ENCODE peak calls at places on chromosomes 7 and 10, in six cellular contexts. One of them, this sample, is unnamed.

GRCh38 chr7:15922002-15922401 is 235.5 kb upstream of the MEOX2 start:
- DNase-seq in pancreas: no peak
- DNase-seq in cardiac fibroblast: no peak
- DNase-seq in PC-9: no peak
- DNase-seq in activated B cell treated with CpG ODN at 0.5 μM for 24 hours: no peak
- DNase-seq in AG09309: no peak
- DNase-seq in this sample: no peak

GRCh38 chr7:116561697-116562483 is 37.1 kb downstream of the CAV1 start:
- DNase-seq in pancreas: no peak
- DNase-seq in cardiac fibroblast: no peak
- DNase-seq in PC-9: no peak
- DNase-seq in activated B cell treated with CpG ODN at 0.5 μM for 24 hours: no peak
- DNase-seq in AG09309: no peak
- DNase-seq in this sample: no peak

GRCh38 chr7:142894886-142895593 is 9.5 kb upstream of the TRPV6 start:
- DNase-seq in pancreas: no peak
- DNase-seq in cardiac fibroblast: no peak
- DNase-seq in PC-9: no peak
- DNase-seq in activated B cell treated with CpG ODN at 0.5 μM for 24 hours: no peak
- DNase-seq in AG09309: no peak
- DNase-seq in this sample: no peak

GRCh38 chr10:120181154-120181553 is 275.9 kb upstream of the PLPP4 start:
- DNase-seq in pancreas: no peak
- DNase-seq in cardiac fibroblast: no peak
- DNase-seq in PC-9: no peak
- DNase-seq in activated B cell treated with CpG ODN at 0.5 μM for 24 hours: no peak
- DNase-seq in AG09309: no peak
- DNase-seq in this sample: no peak

GRCh38 chr7:78066599-78066998 is 268.0 kb downstream of the PHTF2 start:
- DNase-seq in pancreas: no peak
- DNase-seq in cardiac fibroblast: no peak
- DNase-seq in PC-9: no peak
- DNase-seq in activated B cell treated with CpG ODN at 0.5 μM for 24 hours: no peak
- DNase-seq in AG09309: no peak
- DNase-seq in this sample: no peak

GRCh38 chr7:133830081-133830480 is 297.1 kb upstream of the LRGUK start:
- DNase-seq in pancreas: no peak
- DNase-seq in cardiac fibroblast: no peak
- DNase-seq in PC-9: no peak
- DNase-seq in activated B cell treated with CpG ODN at 0.5 μM for 24 hours: no peak
- DNase-seq in AG09309: no peak
- DNase-seq in this sample: no peak

GRCh38 chr7:73329861-73330581 is 2.1 kb downstream of the FKBP6 start:
- DNase-seq in pancreas: no peak
- DNase-seq in cardiac fibroblast: peak; percentile 49
- DNase-seq in PC-9: no peak
- DNase-seq in activated B cell treated with CpG ODN at 0.5 μM for 24 hours: no peak
- DNase-seq in AG09309: no peak
- DNase-seq in this sample: peak; percentile 65

GRCh38 chr10:1137499-1138163 is 81.4 kb downstream of the WDR37 start:
- DNase-seq in pancreas: no peak
- DNase-seq in cardiac fibroblast: no peak
- DNase-seq in PC-9: no peak
- DNase-seq in activated B cell treated with CpG ODN at 0.5 μM for 24 hours: no peak
- DNase-seq in AG09309: no peak
- DNase-seq in this sample: no peak

GRCh38 chr10:61411651-61412050 is 41.5 kb downstream of the TMEM26 start:
- DNase-seq in pancreas: no peak
- DNase-seq in cardiac fibroblast: no peak
- DNase-seq in PC-9: no peak
- DNase-seq in activated B cell treated with CpG ODN at 0.5 μM for 24 hours: no peak
- DNase-seq in AG09309: no peak
- DNase-seq in this sample: no peak

GRCh38 chr10:97190452-97190851 is 4.7 kb upstream of the SLIT1 start:
- DNase-seq in pancreas: no peak
- DNase-seq in cardiac fibroblast: no peak
- DNase-seq in PC-9: no peak
- DNase-seq in activated B cell treated with CpG ODN at 0.5 μM for 24 hours: no peak
- DNase-seq in AG09309: no peak
- DNase-seq in this sample: no peak

GRCh38 chr7:151429555-151430331 is 10.2 kb downstream of the CRYGN start:
- DNase-seq in pancreas: no peak
- DNase-seq in cardiac fibroblast: peak; percentile 49
- DNase-seq in PC-9: peak; percentile 52
- DNase-seq in activated B cell treated with CpG ODN at 0.5 μM for 24 hours: no peak
- DNase-seq in AG09309: no peak
- DNase-seq in this sample: no peak

DNA sequence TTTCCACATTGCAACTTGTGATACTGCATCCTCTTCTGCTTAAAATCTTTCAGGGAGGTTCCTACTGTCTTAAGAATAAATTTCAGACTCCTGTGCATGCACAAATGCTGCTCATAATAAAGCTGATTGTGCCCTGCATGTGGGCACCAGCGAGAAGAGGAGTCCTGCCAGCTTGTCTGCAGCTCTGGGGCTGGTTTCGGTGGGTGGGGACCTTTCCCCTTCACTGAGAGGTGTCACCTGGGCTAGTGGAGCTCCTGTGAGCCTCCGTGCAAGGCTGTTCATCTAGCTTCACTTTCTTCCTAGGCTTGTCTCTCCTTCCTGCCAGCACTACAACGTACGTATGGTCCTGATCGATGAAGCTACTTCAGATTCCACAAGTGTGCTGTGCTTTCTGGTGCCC is 45.0 kb downstream of the SDK1 start:
- DNase-seq in pancreas: no peak
- DNase-seq in cardiac fibroblast: no peak
- DNase-seq in PC-9: no peak
- DNase-seq in activated B cell treated with CpG ODN at 0.5 μM for 24 hours: no peak
- DNase-seq in AG09309: no peak
- DNase-seq in this sample: no peak
- TF ChIP-seq CTCF in pancreas: no peak
- TF ChIP-seq CTCF in cardiac fibroblast: no peak
- TF ChIP-seq CTCF in PC-9: no peak
- TF ChIP-seq CTCF in activated B cell treated with CpG ODN at 0.5 μM for 24 hours: no peak
- TF ChIP-seq CTCF in AG09309: no peak
- TF ChIP-seq CTCF in this sample: no peak

DNA sequence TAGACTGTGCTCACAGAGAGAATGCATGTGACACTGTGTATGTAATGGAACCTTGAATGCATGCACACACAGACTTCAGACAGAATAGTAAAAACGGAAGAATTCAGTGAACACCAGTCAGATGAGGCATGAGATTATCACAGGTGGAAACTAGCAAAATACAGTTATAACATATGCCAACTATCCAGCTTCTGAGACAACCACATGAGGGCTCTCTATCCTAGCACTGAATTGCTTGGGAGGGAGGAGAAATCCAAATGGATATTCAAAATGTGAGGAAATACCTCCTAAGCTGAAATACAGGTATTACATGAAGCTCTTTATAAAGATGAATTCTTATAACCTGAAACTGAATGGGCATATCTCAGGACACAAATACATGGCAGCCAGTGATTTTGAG is 30.6 kb downstream of the GARS1 start:
- DNase-seq in pancreas: no peak
- DNase-seq in cardiac fibroblast: no peak
- DNase-seq in PC-9: no peak
- DNase-seq in activated B cell treated with CpG ODN at 0.5 μM for 24 hours: no peak
- DNase-seq in AG09309: no peak
- DNase-seq in this sample: no peak
- TF ChIP-seq CTCF in pancreas: no peak
- TF ChIP-seq CTCF in cardiac fibroblast: no peak
- TF ChIP-seq CTCF in PC-9: peak; percentile 20
- TF ChIP-seq CTCF in activated B cell treated with CpG ODN at 0.5 μM for 24 hours: no peak
- TF ChIP-seq CTCF in AG09309: no peak
- TF ChIP-seq CTCF in this sample: peak; percentile 14

DNA sequence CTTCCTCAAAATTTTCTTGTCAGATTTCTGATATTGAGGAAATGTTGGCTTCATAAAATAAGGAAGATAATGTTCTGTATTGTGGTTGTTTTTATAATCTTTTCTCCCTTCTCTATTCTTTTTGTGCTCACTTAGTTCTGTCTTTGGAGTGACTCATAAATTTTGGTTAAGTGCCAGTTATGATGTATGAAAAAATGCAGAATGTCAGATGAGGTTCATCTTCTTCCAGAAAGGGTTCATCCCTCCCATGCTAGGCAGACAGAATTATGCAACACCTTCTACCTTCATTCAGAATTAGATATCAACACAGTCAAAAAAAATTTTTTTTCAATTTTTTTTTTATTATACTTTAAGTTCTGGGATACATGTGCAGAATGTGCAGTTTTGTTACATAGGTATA is 36.6 kb upstream of the CYP2C19 start:
- DNase-seq in pancreas: no peak
- DNase-seq in cardiac fibroblast: no peak
- DNase-seq in PC-9: no peak
- DNase-seq in activated B cell treated with CpG ODN at 0.5 μM for 24 hours: no peak
- DNase-seq in AG09309: no peak
- DNase-seq in this sample: peak; percentile 41
- TF ChIP-seq CTCF in pancreas: no peak
- TF ChIP-seq CTCF in cardiac fibroblast: no peak
- TF ChIP-seq CTCF in PC-9: no peak
- TF ChIP-seq CTCF in activated B cell treated with CpG ODN at 0.5 μM for 24 hours: no peak
- TF ChIP-seq CTCF in AG09309: no peak
- TF ChIP-seq CTCF in this sample: no peak

DNA sequence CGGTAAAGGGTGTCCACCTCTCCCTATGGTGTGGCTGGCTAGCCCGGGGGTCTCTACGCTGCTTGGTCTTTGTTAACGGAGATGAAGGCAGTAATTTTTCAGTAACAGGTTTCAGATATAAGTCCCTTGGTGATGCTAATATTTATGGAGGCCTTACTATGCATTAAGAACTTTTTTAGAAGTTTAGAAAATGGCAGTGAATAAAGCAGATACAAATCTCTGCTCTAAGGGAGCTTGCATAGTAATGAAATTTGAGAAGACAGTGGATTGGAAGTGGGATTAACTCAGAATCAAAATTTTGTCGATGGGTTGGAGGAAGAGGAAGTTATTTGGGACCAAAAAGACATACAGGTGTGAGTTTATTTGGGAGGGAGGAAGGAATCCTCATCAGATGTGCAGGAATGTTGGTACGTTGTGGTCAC is 445 bp downstream of the SSBP1 start:
- DNase-seq in pancreas: no peak
- DNase-seq in cardiac fibroblast: no peak
- DNase-seq in PC-9: no peak
- DNase-seq in activated B cell treated with CpG ODN at 0.5 μM for 24 hours: no peak
- DNase-seq in AG09309: no peak
- DNase-seq in this sample: no peak
- TF ChIP-seq CTCF in pancreas: no peak
- TF ChIP-seq CTCF in cardiac fibroblast: peak; percentile 38
- TF ChIP-seq CTCF in PC-9: no peak
- TF ChIP-seq CTCF in activated B cell treated with CpG ODN at 0.5 μM for 24 hours: no peak
- TF ChIP-seq CTCF in AG09309: no peak
- TF ChIP-seq CTCF in this sample: peak; percentile 52

DNA sequence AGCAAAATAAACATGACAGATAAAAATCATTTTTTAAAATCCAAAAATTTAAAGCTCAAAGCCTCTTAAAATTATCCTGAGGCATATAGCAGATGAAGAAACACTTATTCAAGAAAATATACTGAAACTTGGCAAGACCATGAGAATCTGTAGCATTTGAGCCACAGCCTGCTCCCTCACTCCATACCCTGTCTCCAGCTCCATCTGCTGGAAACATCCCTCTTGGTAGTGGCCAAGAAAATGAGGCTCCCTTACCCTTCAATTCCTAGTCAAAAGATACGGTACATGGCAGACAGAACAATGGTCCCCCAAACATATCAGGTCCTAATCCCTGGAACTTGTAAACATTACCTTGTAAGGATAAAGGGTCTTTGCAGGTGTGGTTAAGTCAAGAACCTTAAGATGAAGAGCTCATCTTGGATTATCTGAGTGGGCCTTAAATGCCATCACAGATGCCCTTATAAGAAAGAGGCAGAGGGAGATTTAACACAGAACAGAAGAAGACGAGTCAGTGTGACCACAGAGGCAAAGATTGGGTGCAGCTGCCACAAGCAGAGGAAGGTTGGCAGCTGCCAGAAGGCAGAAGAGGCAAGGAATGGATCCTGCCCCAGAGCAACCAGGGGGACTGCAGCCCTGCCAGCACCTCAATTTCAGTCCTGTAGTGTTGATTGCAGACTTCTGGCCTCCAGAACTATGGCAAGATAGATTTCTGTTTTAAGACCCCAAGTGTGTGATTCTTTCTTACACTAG is 149.4 kb downstream of the ZNF248 start:
- DNase-seq in pancreas: no peak
- DNase-seq in cardiac fibroblast: no peak
- DNase-seq in PC-9: no peak
- DNase-seq in activated B cell treated with CpG ODN at 0.5 μM for 24 hours: no peak
- DNase-seq in AG09309: no peak
- DNase-seq in this sample: no peak
- TF ChIP-seq CTCF in pancreas: no peak
- TF ChIP-seq CTCF in cardiac fibroblast: no peak
- TF ChIP-seq CTCF in PC-9: no peak
- TF ChIP-seq CTCF in activated B cell treated with CpG ODN at 0.5 μM for 24 hours: no peak
- TF ChIP-seq CTCF in AG09309: no peak
- TF ChIP-seq CTCF in this sample: no peak

This sample was measured in choroid plexus epithelial cell.